ENCODE peak calls at places on chromosome 4, in five cellular contexts. One of them, this sample, is unnamed. For H3K4me1, the result is how much of the 10 kb centered on the place peaks cover.

GRCh38 chr4:12137556-12137955 is 708.9 kb upstream of the HS3ST1 start:
- DNase-seq in esophagus squamous epithelium: no peak
- DNase-seq in fibroblast of lung: no peak
- DNase-seq in trophoblast cell: no peak
- DNase-seq in CD8-positive, alpha-beta T cell: no peak
- DNase-seq in this sample: no peak

GRCh38 chr4:30380404-30380998 is 339.7 kb upstream of the PCDH7 start:
- DNase-seq in esophagus squamous epithelium: no peak
- DNase-seq in fibroblast of lung: peak
- DNase-seq in trophoblast cell: peak
- DNase-seq in CD8-positive, alpha-beta T cell: no peak
- DNase-seq in this sample: peak

GRCh38 chr4:15320116-15320515 is 107.7 kb upstream of the C1QTNF7 start:
- DNase-seq in esophagus squamous epithelium: no peak
- DNase-seq in fibroblast of lung: no peak
- DNase-seq in trophoblast cell: peak
- DNase-seq in CD8-positive, alpha-beta T cell: no peak
- DNase-seq in this sample: no peak

GRCh38 chr4:176153124-176153523 is 42.3 kb downstream of the SPATA4 start:
- DNase-seq in esophagus squamous epithelium: no peak
- DNase-seq in fibroblast of lung: no peak
- DNase-seq in trophoblast cell: no peak
- DNase-seq in CD8-positive, alpha-beta T cell: no peak
- DNase-seq in this sample: no peak

GRCh38 chr4:13399257-13399656 is 84.9 kb downstream of the RAB28 start:
- DNase-seq in esophagus squamous epithelium: no peak
- DNase-seq in fibroblast of lung: peak
- DNase-seq in trophoblast cell: peak
- DNase-seq in CD8-positive, alpha-beta T cell: no peak
- DNase-seq in this sample: no peak

GRCh38 chr4:98524271-98524670 is 134.1 kb downstream of the TSPAN5 start:
- DNase-seq in esophagus squamous epithelium: no peak
- DNase-seq in fibroblast of lung: no peak
- DNase-seq in trophoblast cell: no peak
- DNase-seq in CD8-positive, alpha-beta T cell: no peak
- DNase-seq in this sample: no peak

GRCh38 chr4:111216791-111217190 is 593.9 kb upstream of the PITX2 start:
- DNase-seq in esophagus squamous epithelium: no peak
- DNase-seq in fibroblast of lung: no peak
- DNase-seq in trophoblast cell: no peak
- DNase-seq in CD8-positive, alpha-beta T cell: no peak
- DNase-seq in this sample: no peak

GRCh38 chr4:153222790-153223417 is 18.7 kb downstream of the TRIM2 start:
- DNase-seq in esophagus squamous epithelium: no peak
- DNase-seq in fibroblast of lung: peak
- DNase-seq in trophoblast cell: peak
- DNase-seq in CD8-positive, alpha-beta T cell: no peak
- DNase-seq in this sample: no peak

GRCh38 chr4:119099227-119099910 is 36.3 kb upstream of the MYOZ2 start:
- DNase-seq in esophagus squamous epithelium: no peak
- DNase-seq in fibroblast of lung: peak
- DNase-seq in trophoblast cell: peak
- DNase-seq in CD8-positive, alpha-beta T cell: no peak
- DNase-seq in this sample: no peak

GRCh38 chr4:7526929-7527535 is 92.3 kb upstream of the PSAPL1 start:
- DNase-seq in esophagus squamous epithelium: no peak
- DNase-seq in fibroblast of lung: no peak
- DNase-seq in trophoblast cell: no peak
- DNase-seq in CD8-positive, alpha-beta T cell: no peak
- DNase-seq in this sample: no peak

GRCh38 chr4:8364848-8365350 is 75.6 kb downstream of the ACOX3 start:
- DNase-seq in esophagus squamous epithelium: no peak
- DNase-seq in fibroblast of lung: no peak
- DNase-seq in trophoblast cell: no peak
- DNase-seq in CD8-positive, alpha-beta T cell: no peak
- DNase-seq in this sample: no peak

GRCh38 chr4:86256086-86256485 is 103.8 kb downstream of the MAPK10 start:
- DNase-seq in esophagus squamous epithelium: no peak
- DNase-seq in fibroblast of lung: no peak
- DNase-seq in trophoblast cell: no peak
- DNase-seq in CD8-positive, alpha-beta T cell: no peak
- DNase-seq in this sample: no peak

GRCh38 chr4:114361249-114361648 is 237.4 kb upstream of the UGT8 start:
- DNase-seq in esophagus squamous epithelium: no peak
- DNase-seq in fibroblast of lung: no peak
- DNase-seq in trophoblast cell: no peak
- DNase-seq in CD8-positive, alpha-beta T cell: no peak
- DNase-seq in this sample: no peak

GRCh38 chr4:106773106-106773905 is 262.8 kb downstream of the DKK2 start:
- DNase-seq in esophagus squamous epithelium: no peak
- DNase-seq in fibroblast of lung: peak
- DNase-seq in trophoblast cell: no peak
- DNase-seq in CD8-positive, alpha-beta T cell: no peak
- DNase-seq in this sample: no peak

GRCh38 chr4:73729534-73730165 is 10.7 kb upstream of the CXCL8 start:
- DNase-seq in esophagus squamous epithelium: no peak
- DNase-seq in fibroblast of lung: peak
- DNase-seq in trophoblast cell: peak
- DNase-seq in CD8-positive, alpha-beta T cell: no peak
- DNase-seq in this sample: no peak

GRCh38 chr4:504076-504475 is 5.1 kb downstream of the PIGG start:
- DNase-seq in esophagus squamous epithelium: no peak
- DNase-seq in fibroblast of lung: peak
- DNase-seq in trophoblast cell: no peak
- DNase-seq in CD8-positive, alpha-beta T cell: no peak
- DNase-seq in this sample: no peak

GRCh38 chr4:1725521-1725920 is 4.2 kb downstream of the TACC3 start:
- DNase-seq in esophagus squamous epithelium: no peak
- DNase-seq in fibroblast of lung: no peak
- DNase-seq in trophoblast cell: no peak
- DNase-seq in CD8-positive, alpha-beta T cell: no peak
- DNase-seq in this sample: no peak

GRCh38 chr4:1726146-1726934 is 5.0 kb downstream of the TACC3 start:
- DNase-seq in esophagus squamous epithelium: peak
- DNase-seq in fibroblast of lung: peak
- DNase-seq in trophoblast cell: peak
- DNase-seq in CD8-positive, alpha-beta T cell: peak
- DNase-seq in this sample: peak

GRCh38 chr4:1727117-1728031 is 6.1 kb downstream of the TACC3 start:
- DNase-seq in esophagus squamous epithelium: no peak
- DNase-seq in fibroblast of lung: peak
- DNase-seq in trophoblast cell: no peak
- DNase-seq in CD8-positive, alpha-beta T cell: no peak
- DNase-seq in this sample: peak

GRCh38 chr4:1730532-1731135 is 9.3 kb downstream of the TACC3 start:
- DNase-seq in esophagus squamous epithelium: no peak
- DNase-seq in fibroblast of lung: no peak
- DNase-seq in trophoblast cell: no peak
- DNase-seq in CD8-positive, alpha-beta T cell: no peak
- DNase-seq in this sample: no peak

DNA sequence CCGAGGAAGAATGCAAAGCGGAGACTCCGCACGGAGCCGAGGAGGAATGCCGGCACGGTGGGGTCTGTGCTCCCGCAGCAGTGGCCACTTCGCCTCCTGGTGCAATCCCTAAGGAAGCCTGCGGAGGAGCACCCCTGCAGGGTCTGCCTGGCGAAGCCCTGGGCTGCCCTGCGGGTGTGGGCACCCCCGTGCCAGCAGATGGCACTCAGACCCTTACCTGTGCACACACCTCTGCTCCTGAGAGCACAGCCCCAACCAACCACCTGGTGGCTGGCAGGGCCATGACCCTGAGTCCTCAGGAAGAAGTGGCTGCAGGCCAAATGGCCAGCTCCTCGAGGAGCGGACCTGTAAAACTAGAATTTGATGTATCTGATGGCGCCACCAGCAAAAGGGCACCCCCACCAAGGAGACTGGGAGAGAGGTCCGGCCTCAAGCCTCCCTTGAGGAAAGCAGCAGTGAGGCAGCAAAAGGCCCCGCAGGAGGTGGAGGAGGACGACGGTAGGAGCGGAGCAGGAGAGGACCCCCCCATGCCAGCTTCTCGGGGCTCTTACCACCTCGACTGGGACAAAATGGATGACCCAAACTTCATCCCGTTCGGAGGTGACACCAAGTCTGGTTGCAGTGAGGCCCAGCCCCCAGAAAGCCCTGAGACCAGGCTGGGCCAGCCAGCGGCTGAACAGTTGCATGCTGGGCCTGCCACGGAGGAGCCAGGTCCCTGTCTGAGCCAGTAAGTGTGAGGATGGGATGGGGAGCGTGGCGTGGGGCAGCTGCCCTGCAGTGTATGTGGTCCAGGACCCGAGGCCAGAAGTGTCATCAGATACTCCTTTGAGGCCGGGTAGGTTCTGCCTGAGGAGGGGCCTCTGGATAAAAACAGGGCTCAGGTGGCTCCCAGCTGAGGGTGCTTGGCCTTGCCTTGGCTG is 7.0 kb downstream of the TACC3 start:
- DNase-seq in esophagus squamous epithelium: no peak
- DNase-seq in fibroblast of lung: no peak
- DNase-seq in trophoblast cell: no peak
- DNase-seq in CD8-positive, alpha-beta T cell: no peak
- DNase-seq in this sample: no peak
- H3K4me1 ChIP-seq in esophagus squamous epithelium: under half
- H3K4me1 ChIP-seq in fibroblast of lung: under half
- H3K4me1 ChIP-seq in trophoblast cell: under half
- H3K4me1 ChIP-seq in CD8-positive, alpha-beta T cell: under half
- H3K4me1 ChIP-seq in this sample: under half

GRCh38 chr4:41288254-41288653 is 31.5 kb downstream of the UCHL1 start:
- DNase-seq in esophagus squamous epithelium: no peak
- DNase-seq in fibroblast of lung: no peak
- DNase-seq in trophoblast cell: peak
- DNase-seq in CD8-positive, alpha-beta T cell: no peak
- DNase-seq in this sample: no peak
- H3K4me1 ChIP-seq in esophagus squamous epithelium: under half
- H3K4me1 ChIP-seq in fibroblast of lung: under half
- H3K4me1 ChIP-seq in trophoblast cell: under half
- H3K4me1 ChIP-seq in CD8-positive, alpha-beta T cell: under half
- H3K4me1 ChIP-seq in this sample: under half

GRCh38 chr4:5888706-5889696 is 3.9 kb downstream of the CRMP1 start:
- DNase-seq in esophagus squamous epithelium: no peak
- DNase-seq in fibroblast of lung: no peak
- DNase-seq in trophoblast cell: no peak
- DNase-seq in CD8-positive, alpha-beta T cell: no peak
- DNase-seq in this sample: no peak
- H3K4me1 ChIP-seq in esophagus squamous epithelium: under half
- H3K4me1 ChIP-seq in fibroblast of lung: under half
- H3K4me1 ChIP-seq in trophoblast cell: under half
- H3K4me1 ChIP-seq in CD8-positive, alpha-beta T cell: under half
- H3K4me1 ChIP-seq in this sample: under half

DNA sequence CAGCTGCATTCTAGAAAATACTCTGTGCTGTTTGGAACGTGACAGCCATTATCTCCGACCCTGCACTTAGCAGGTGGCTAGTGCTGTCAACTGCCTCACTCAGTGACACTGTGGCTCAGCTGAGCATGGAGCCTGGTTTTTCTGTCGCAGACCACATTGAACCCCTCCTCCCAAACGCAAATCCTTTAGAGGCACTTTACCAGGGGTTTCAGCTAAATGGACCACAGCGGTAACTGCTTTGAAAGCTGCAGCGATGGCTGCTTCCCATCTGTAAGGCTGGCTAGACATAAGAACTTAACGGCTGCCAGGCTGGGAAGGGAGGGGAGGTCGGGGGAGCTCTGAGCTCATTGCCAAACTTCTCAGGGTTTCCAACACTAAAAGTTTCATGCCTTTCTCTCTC is 8.1 kb downstream of the SLC34A2 start:
- DNase-seq in esophagus squamous epithelium: no peak
- DNase-seq in fibroblast of lung: no peak
- DNase-seq in trophoblast cell: no peak
- DNase-seq in CD8-positive, alpha-beta T cell: no peak
- DNase-seq in this sample: no peak
- H3K4me1 ChIP-seq in esophagus squamous epithelium: under half
- H3K4me1 ChIP-seq in fibroblast of lung: under half
- H3K4me1 ChIP-seq in trophoblast cell: under half
- H3K4me1 ChIP-seq in CD8-positive, alpha-beta T cell: under half
- H3K4me1 ChIP-seq in this sample: under half

This sample was measured in keratinocyte.